ENCODE peak calls at places on chromosomes 12 and 14, in seven cellular contexts. N, Q, K, J, Y, C and A are unnamed samples.

GRCh38 chr12:15151141-15152091 is 69.8 kb downstream of the RERG start:
- DNase-seq in N (no peak), K (no peak), J (no peak), Y (no peak), C (no peak), Q (no peak), A (peak; percentile 24)

GRCh38 chr14:100709956-100710284 is 16.8 kb upstream of the DLK1 start:
- DNase-seq in N (no peak), C (no peak), Q (no peak), Y (no peak), K (no peak), J (no peak), A (no peak)

GRCh38 chr12:103301642-103302620 is 193.8 kb downstream of the C12orf42 start:
- DNase-seq in C (no peak), J (peak; percentile 72), K (no peak), Q (no peak), N (no peak), Y (peak; percentile 58), A (peak; percentile 79)

GRCh38 chr12:42119085-42119633 is 25.5 kb downstream of the GXYLT1 start:
- DNase-seq in Q (no peak), C (no peak), N (no peak), Y (no peak), J (no peak), K (no peak), A (no peak)

GRCh38 chr12:58509116-58509885 is 411.0 kb downstream of the LRIG3 start:
- DNase-seq in Q (no peak), Y (no peak), N (no peak), J (no peak), C (no peak), K (no peak), A (no peak)

GRCh38 chr14:101473795-101474562 is 87.3 kb upstream of the DIO3 start:
- DNase-seq in J (peak; percentile 49), C (no peak), Q (peak; percentile 16), K (no peak), N (peak; percentile 31), Y (no peak), A (no peak)

GRCh38 chr14:28756896-28757570 is 9.6 kb upstream of the FOXG1 start:
- DNase-seq in C (no peak), J (peak; percentile 59), N (no peak), Y (no peak), K (no peak), Q (no peak), A (peak; percentile 74)

GRCh38 chr14:54356172-54356571 is 40.6 kb upstream of the CDKN3 start:
- DNase-seq in C (no peak), N (no peak), Q (no peak), K (no peak), J (no peak), Y (no peak), A (no peak)

GRCh38 chr12:31361730-31362114 is 35.8 kb upstream of the SINHCAF start:
- DNase-seq in Q (no peak), N (no peak), C (no peak), J (no peak), Y (no peak), K (no peak), A (no peak)

GRCh38 chr12:84913151-84913550 is 552 bp upstream of the SLC6A15 start:
- DNase-seq in J (peak; percentile 70), Q (no peak), N (no peak), C (no peak), Y (no peak), K (no peak), A (peak; percentile 74)

GRCh38 chr12:55927588-55928502 is at the start of gene PYM1:
- DNase-seq in J (peak; percentile 97), N (peak; percentile 78), Q (peak; percentile 91), C (peak; percentile 62), K (peak; percentile 62), Y (no peak), A (peak; percentile 95)

GRCh38 chr12:108310489-108310888 is 28.6 kb downstream of the CMKLR1 start:
- DNase-seq in K (no peak), N (no peak), Y (no peak), Q (no peak), J (no peak), C (no peak), A (peak; percentile 60)

GRCh38 chr14:41000350-41000749 is 606.3 kb upstream of the LRFN5 start:
- DNase-seq in J (no peak), K (no peak), C (no peak), N (no peak), Y (no peak), Q (no peak), A (no peak)

GRCh38 chr14:74612346-74613021 is 447 bp upstream of the LTBP2 start:
- DNase-seq in K (peak; percentile 76), Y (peak; percentile 25), N (peak; percentile 73), C (peak; percentile 82), J (peak; percentile 89), Q (peak; percentile 75), A (peak; percentile 91)

GRCh38 chr12:34347367-34347766 is 325.1 kb downstream of the ALG10 start:
- DNase-seq in C (no peak), Q (no peak), N (no peak), J (no peak), Y (no peak), K (no peak), A (no peak)

GRCh38 chr14:70665448-70666363 is 24.0 kb downstream of the TTC9 start:
- DNase-seq in Y (no peak), Q (peak; percentile 64), J (peak; percentile 89), C (no peak), N (peak; percentile 90), K (no peak), A (peak; percentile 96)

GRCh38 chr12:112354399-112354798 is 27.8 kb downstream of the HECTD4 start:
- DNase-seq in Y (no peak), C (no peak), N (no peak), Q (no peak), J (no peak), K (no peak), A (no peak)

GRCh38 chr14:63764103-63764502 is 36.2 kb upstream of the SGPP1 start:
- DNase-seq in C (no peak), K (no peak), J (no peak), Q (no peak), N (no peak), Y (no peak), A (no peak)

GRCh38 chr14:32594766-32595165 is 265.7 kb downstream of the AKAP6 start:
- DNase-seq in Y (no peak), J (no peak), Q (no peak), K (no peak), N (no peak), C (no peak), A (no peak)

GRCh38 chr12:18345021-18345735 is 83.9 kb downstream of the PIK3C2G start:
- DNase-seq in C (no peak), J (no peak), K (no peak), N (no peak), Y (no peak), Q (no peak), A (no peak)

GRCh38 chr12:9365296-9365695 is 157.1 kb upstream of the PZP start:
- DNase-seq in J (no peak), K (no peak), C (no peak), Y (no peak), N (no peak), Q (no peak), A (no peak)

GRCh38 chr12:51847830-51848727 is at the start of gene FIGNL2:
- DNase-seq in C (no peak), J (peak; percentile 88), N (no peak), K (no peak), Y (no peak), Q (no peak), A (peak; percentile 40)

GRCh38 chr12:122089080-122089479 is 10.5 kb downstream of the MLXIP start:
- DNase-seq in K (no peak), C (no peak), Q (no peak), Y (peak; percentile 33), J (no peak), N (no peak), A (no peak)